ENCODE peak calls at places on chromosomes 7 and 10, in four cellular contexts. W is AG09309, T is body of pancreas, G is GM04504. X is an unnamed sample.
A peak's percentile ranks its signal among the peaks of the same experiment; 100 is the strongest.

GRCh38 chr7:129157651-129158050 is 13.1 kb downstream of the TSPAN33 start:
- DNase-seq in T (no peak), W (no peak), G (no peak), X (no peak)

GRCh38 chr10:95360122-95360715 is 69.4 kb upstream of the PDLIM1 start:
- DNase-seq in T (no peak), G (no peak), W (no peak), X (no peak)

GRCh38 chr10:96280859-96281258 is 9.5 kb upstream of the BLNK start:
- DNase-seq in W (no peak), G (no peak), T (no peak), X (no peak)

GRCh38 chr7:47783456-47784240 is 164.6 kb downstream of the PKD1L1 start:
- DNase-seq in W (peak; percentile 95), G (peak; percentile 89), T (no peak), X (no peak)

GRCh38 chr10:113916053-113916452 is 61.6 kb downstream of the NHLRC2 start:
- DNase-seq in T (no peak), G (no peak), W (no peak), X (no peak)

GRCh38 chr10:61859786-61860185 is 41.7 kb upstream of the ARID5B start:
- DNase-seq in G (no peak), W (no peak), T (no peak), X (no peak)

GRCh38 chr7:66950763-66951162 is 29.7 kb downstream of the TMEM248 start:
- DNase-seq in W (no peak), G (no peak), T (no peak), X (peak; percentile 35)

GRCh38 chr7:127347567-127348246 is 44.8 kb downstream of the ZNF800 start:
- DNase-seq in T (peak; percentile 78), G (peak; percentile 15), W (no peak), X (peak; percentile 88)

GRCh38 chr7:93926800-93927199 is 5.3 kb downstream of the GNG11 start:
- DNase-seq in W (no peak), G (no peak), T (no peak), X (no peak)

GRCh38 chr10:70474780-70475179 is 3.8 kb upstream of the PALD1 start:
- DNase-seq in T (no peak), W (no peak), G (no peak), X (no peak)

GRCh38 chr7:47405921-47406765 is 175.8 kb downstream of the TNS3 start:
- DNase-seq in W (no peak), T (peak; percentile 91), G (no peak), X (peak; percentile 78)

GRCh38 chr10:118723467-118723866 is 31.3 kb downstream of the CACUL1 start:
- DNase-seq in G (peak; percentile 24), W (no peak), T (no peak), X (no peak)

GRCh38 chr10:68900427-68901105 is 549 bp upstream of the DDX50 start:
- DNase-seq in W (peak; percentile 34), T (no peak), G (peak; percentile 35), X (peak; percentile 92)

GRCh38 chr7:34501161-34501560 is 156.9 kb upstream of the NPSR1 start:
- DNase-seq in T (no peak), W (no peak), G (no peak), X (no peak)

GRCh38 chr7:128281605-128282380 is 40.7 kb downstream of the LEP start:
- DNase-seq in W (no peak), T (no peak), G (no peak), X (peak; percentile 58)

GRCh38 chr7:140557809-140558518 is 78.7 kb upstream of the MKRN1 start:
- DNase-seq in W (no peak), T (no peak), G (no peak), X (no peak)

GRCh38 chr7:81161459-81162075 is 242.7 kb upstream of the SEMA3C start:
- DNase-seq in W (peak; percentile 93), G (peak; percentile 85), T (no peak), X (no peak)

GRCh38 chr7:17963281-17963680 is 23.0 kb upstream of the SNX13 start:
- DNase-seq in W (peak; percentile 46), T (no peak), G (peak; percentile 53), X (no peak)

GRCh38 chr10:21488246-21488953 is 37.1 kb downstream of the SKIDA1 start:
- DNase-seq in W (no peak), G (no peak), T (no peak), X (no peak)

GRCh38 chr7:113698556-113699220 is 220.1 kb downstream of the PPP1R3A start:
- DNase-seq in G (peak; percentile 3), T (peak; percentile 21), W (no peak), X (no peak)

GRCh38 chr10:124560377-124560776 is 98.8 kb downstream of the LHPP start:
- DNase-seq in W (peak; percentile 52), T (peak; percentile 43), G (peak; percentile 55), X (peak; percentile 90)

GRCh38 chr7:1241510-1242128 is 8.9 kb downstream of the UNCX start:
- DNase-seq in W (no peak), G (no peak), T (no peak), X (no peak)

GRCh38 chr7:124022551-124022950 is 10.3 kb downstream of the TMEM229A start:
- DNase-seq in W (no peak), T (no peak), G (no peak), X (no peak)

GRCh38 chr10:132539894-132540293 is 2.3 kb downstream of the INPP5A start:
- DNase-seq in T (no peak), W (peak; percentile 27), G (no peak), X (no peak)

GRCh38 chr10:119281581-119282071 is 74.3 kb downstream of the GRK5 start:
- DNase-seq in G (no peak), W (no peak), T (peak; percentile 74), X (peak; percentile 90)

GRCh38 chr10:114645729-114646128 is 12.3 kb downstream of the ABLIM1 start:
- DNase-seq in T (no peak), W (no peak), G (no peak), X (no peak)

GRCh38 chr10:69043931-69044531 is 43.9 kb upstream of the SRGN start:
- DNase-seq in W (no peak), G (no peak), T (no peak), X (peak; percentile 24)

GRCh38 chr7:148883233-148884048 is 650 bp downstream of the EZH2 start:
- DNase-seq in T (peak; percentile 34), G (no peak), W (no peak), X (peak; percentile 84)

X was measured in posterior vena cava.